ENCODE peak calls at places on chromosomes 7 and 10, in four cellular contexts. H is H9, W is mesenchymal stem cell, X is neuronal stem cell. D is an unnamed sample.

GRCh38 chr7:27182285-27182827 is 2.7 kb downstream of the HOXA11 start:
- DNase-seq in H (peak; percentile 18), W (no peak), X (no peak), D (no peak)

GRCh38 chr7:79912213-79912633 is 222.4 kb upstream of the GNAI1 start:
- DNase-seq in H (no peak), W (no peak), X (no peak), D (no peak)

GRCh38 chr10:44651834-44652233 is 259.3 kb upstream of the TMEM72 start:
- DNase-seq in H (no peak), W (no peak), X (no peak), D (no peak)

GRCh38 chr7:95411666-95412065 is 15.5 kb upstream of the PON3 start:
- DNase-seq in H (no peak), W (no peak), X (no peak), D (no peak)

GRCh38 chr10:3773465-3774017 is 11.5 kb downstream of the KLF6 start:
- DNase-seq in H (no peak), W (peak; percentile 90), X (no peak), D (peak; percentile 22)

GRCh38 chr7:104980969-104981670 is 32.9 kb upstream of the KMT2E start:
- DNase-seq in H (no peak), W (peak; percentile 70), X (peak; percentile 30), D (peak; percentile 68)

GRCh38 chr7:20598479-20599419 is 16.7 kb upstream of the ABCB5 start:
- DNase-seq in H (no peak), W (peak; percentile 64), X (peak; percentile 51), D (peak; percentile 73)

GRCh38 chr10:24374134-24374915 is 165.4 kb downstream of the KIAA1217 start:
- DNase-seq in H (no peak), W (no peak), X (no peak), D (no peak)

GRCh38 chr7:70953388-70953787 is 178.6 kb upstream of the GALNT17 start:
- DNase-seq in H (no peak), W (no peak), X (no peak), D (no peak)

GRCh38 chr7:82697897-82698296 is 254.3 kb upstream of the CACNA2D1 start:
- DNase-seq in H (no peak), W (peak; percentile 30), X (no peak), D (no peak)

GRCh38 chr10:28685717-28686116 is 8.4 kb downstream of the BAMBI start:
- DNase-seq in H (no peak), W (peak; percentile 38), X (no peak), D (peak; percentile 88)

GRCh38 chr10:101843032-101843991 is at the start of gene KCNIP2:
- DNase-seq in H (peak; percentile 90), W (no peak), X (no peak), D (peak; percentile 88)

GRCh38 chr7:19707240-19707639 is 1.6 kb downstream of the POLR1F start:
- DNase-seq in H (no peak), W (peak; percentile 68), X (no peak), D (peak; percentile 36)

GRCh38 chr10:31017534-31018361 is 13.9 kb downstream of the ZNF438 start:
- DNase-seq in H (no peak), W (no peak), X (no peak), D (no peak)

GRCh38 chr7:123823898-123824753 is 20.8 kb upstream of the HYAL4 start:
- DNase-seq in H (no peak), W (no peak), X (no peak), D (no peak)

GRCh38 chr7:7862393-7862792 is 106.2 kb upstream of the GLCCI1 start:
- DNase-seq in H (no peak), W (no peak), X (no peak), D (no peak)

GRCh38 chr10:59779656-59780521 is 26.6 kb upstream of the MRLN start:
- DNase-seq in H (no peak), W (no peak), X (no peak), D (no peak)

GRCh38 chr10:99560277-99561126 is 27.8 kb downstream of the NKX2-3 start:
- DNase-seq in H (peak; percentile 70), W (peak; percentile 72), X (peak; percentile 75), D (peak; percentile 79)

GRCh38 chr7:119283353-119283752 is 989.6 kb upstream of the KCND2 start:
- DNase-seq in H (no peak), W (no peak), X (no peak), D (no peak)

GRCh38 chr7:40604601-40605438 is 470.0 kb downstream of the SUGCT start:
- DNase-seq in H (peak; percentile 75), W (peak; percentile 62), X (peak; percentile 54), D (peak; percentile 74)

GRCh38 chr10:89425000-89425399 is 10.6 kb downstream of the IFIT5 start:
- DNase-seq in H (no peak), W (no peak), X (no peak), D (no peak)

GRCh38 chr7:27105161-27106122 is 3.0 kb upstream of the HOXA2 start:
- DNase-seq in H (no peak), W (no peak), X (no peak), D (no peak)

GRCh38 chr7:156943091-156944041 is 6.1 kb upstream of the NOM1 start:
- DNase-seq in H (peak; percentile 50), W (no peak), X (no peak), D (no peak)

GRCh38 chr7:99772565-99772964 is 11.4 kb downstream of the CYP3A4 start:
- DNase-seq in H (no peak), W (no peak), X (no peak), D (no peak)

GRCh38 chr10:119115921-119116320 is 12.0 kb downstream of the DENND10 start:
- DNase-seq in H (no peak), W (peak; percentile 52), X (no peak), D (no peak)

DNA sequence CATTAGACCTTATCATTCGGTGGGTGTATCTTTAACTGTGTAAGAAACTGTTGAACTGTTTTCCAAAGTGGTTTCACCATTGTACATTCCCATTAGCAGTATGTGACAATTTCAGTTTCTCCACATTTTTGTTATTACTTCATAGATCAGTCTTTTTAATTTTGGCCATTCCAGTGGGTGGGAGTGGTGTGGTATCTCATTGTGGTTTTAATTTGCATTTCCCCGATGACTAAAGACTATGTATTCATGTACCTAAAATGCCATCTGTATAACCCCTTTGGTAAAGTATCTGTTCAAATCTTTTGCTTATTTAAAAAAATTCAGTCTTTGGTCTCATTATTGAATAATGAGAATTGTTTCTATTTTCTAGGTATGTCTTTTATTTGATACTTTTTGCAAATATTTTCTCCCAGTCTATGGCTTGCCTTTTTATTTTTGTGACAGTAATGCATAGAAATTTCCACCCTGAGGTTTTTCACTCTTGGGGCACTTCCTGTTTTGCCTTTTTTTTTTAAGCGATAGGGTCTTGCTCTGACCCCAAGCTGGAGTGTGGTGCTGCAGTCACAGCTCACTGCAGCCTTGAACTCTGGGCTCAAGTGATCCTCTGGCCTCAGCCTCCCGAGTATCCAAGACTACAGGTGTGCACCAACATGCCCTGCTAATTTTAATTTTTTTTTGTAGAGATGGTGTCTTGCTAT is 141.1 kb upstream of the ITGB1 start:
- DNase-seq in H (no peak), W (no peak), X (no peak), D (no peak)
- H3K4ac ChIP-seq in H (no peak overlapping the region), W (no peak overlapping the region), X (no peak overlapping the region), D (no peak overlapping the region)

GRCh38 chr10:9579110-9579705 is 1438.5 kb upstream of the CELF2 start:
- DNase-seq in H (no peak), W (peak; percentile 88), X (no peak), D (peak; percentile 10)
- H2BK5ac ChIP-seq in H (no peak overlapping the region), W (no peak overlapping the region), X (no peak overlapping the region), D (no peak overlapping the region)

DNA sequence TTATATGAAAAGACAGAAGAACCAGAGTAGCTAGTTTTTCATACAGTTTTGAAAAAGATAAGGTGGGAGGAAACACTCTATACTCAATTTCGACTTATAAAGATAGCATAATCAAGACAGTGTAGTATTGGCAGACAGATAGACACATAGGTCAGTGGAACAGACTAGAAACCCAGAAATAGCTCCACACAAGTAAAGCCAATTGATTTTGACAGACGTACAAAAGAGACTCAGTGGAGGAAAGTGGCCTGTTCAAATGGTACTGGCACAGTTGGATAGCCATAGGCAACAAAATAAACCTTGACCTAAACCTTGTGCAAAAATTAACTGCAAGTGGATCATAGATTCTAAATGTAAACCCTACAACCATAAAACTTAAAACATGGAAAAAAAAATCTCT is 46.8 kb downstream of the MAPK8 start:
- DNase-seq in H (no peak), W (no peak), X (no peak), D (no peak)
- H2BK15ac ChIP-seq in H (no peak overlapping the region), W (no peak overlapping the region), X (no peak overlapping the region), D (no peak overlapping the region)

GRCh38 chr7:24979470-24979862 is 512 bp downstream of the OSBPL3 start:
- DNase-seq in H (no peak), W (peak; percentile 74), X (peak; percentile 49), D (peak; percentile 79)

GRCh38 chr7:24981544-24981951 is 1.6 kb upstream of the OSBPL3 start:
- DNase-seq in H (peak; percentile 44), W (peak; percentile 74), X (no peak), D (peak; percentile 43)

GRCh38 chr7:24980695-24981543 is 941 bp upstream of the OSBPL3 start:
- DNase-seq in H (peak; percentile 49), W (peak; percentile 60), X (no peak), D (peak; percentile 64)

GRCh38 chr7:24979863-24980694 is at the start of gene OSBPL3:
- DNase-seq in H (peak; percentile 95), W (peak; percentile 97), X (peak; percentile 97), D (peak; percentile 96)

DNA sequence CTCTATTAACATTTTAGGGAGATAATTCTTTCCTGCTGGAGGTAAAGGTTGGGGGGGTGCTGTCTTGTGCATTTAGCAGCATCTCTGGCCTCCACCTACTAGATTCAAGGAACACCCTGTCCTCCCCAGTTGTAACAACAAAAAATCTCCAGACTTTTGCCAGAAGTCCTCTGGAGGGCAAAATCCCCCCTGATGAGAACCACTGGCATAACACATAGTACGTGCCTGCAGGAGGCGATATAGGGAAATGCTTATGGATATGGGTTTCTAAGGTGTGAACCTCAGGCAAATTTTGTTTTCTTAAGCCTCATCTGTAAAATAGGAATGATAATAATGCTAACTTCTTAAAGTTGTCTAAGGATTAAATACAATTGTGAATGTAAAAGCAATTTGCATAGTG is 2.9 kb upstream of the OSBPL3 start:
- DNase-seq in H (no peak), W (no peak), X (no peak), D (peak; percentile 42)
- H3K4ac ChIP-seq in H (no peak overlapping the region), W (no peak overlapping the region), X (no peak overlapping the region), D (no peak overlapping the region)

D was measured in mesendoderm.